ENCODE peak calls at places on chromosomes 16 and 17, in four cellular contexts. U is body of pancreas, W is left lung, L is psoas muscle. Z is an unnamed sample. For H3K4me1, the result is how much of the 10 kb centered on the place peaks cover.

GRCh38 chr16:22670044-22670536 is 143.9 kb upstream of the HS3ST2 start:
- ATAC-seq in U (no peak), W (no peak), L (no peak), Z (no peak)

GRCh38 chr17:63136381-63137012 is 170.5 kb downstream of the TANC2 start:
- ATAC-seq in U (no peak), W (no peak), L (no peak), Z (no peak)

GRCh38 chr16:81369888-81370504 is 55.2 kb downstream of the GAN start:
- ATAC-seq in U (no peak), W (no peak), L (no peak), Z (no peak)

GRCh38 chr16:78894872-78895271 is 705.7 kb downstream of the MAF start:
- ATAC-seq in U (peak), W (no peak), L (no peak), Z (no peak)

GRCh38 chr16:2428787-2429036 is 535 bp upstream of the CCNF start:
- ATAC-seq in U (peak), W (peak), L (peak), Z (peak)

GRCh38 chr16:24921229-24921628 is 75.5 kb downstream of the SLC5A11 start:
- ATAC-seq in U (no peak), W (no peak), L (no peak), Z (no peak)

GRCh38 chr17:82534401-82534812 is 14.9 kb downstream of the FOXK2 start:
- ATAC-seq in U (no peak), W (no peak), L (no peak), Z (no peak)

GRCh38 chr16:53486230-53486629 is 16.8 kb downstream of the AKTIP start:
- ATAC-seq in U (no peak), W (no peak), L (no peak), Z (no peak)

GRCh38 chr16:73771676-73772075 is 524.9 kb upstream of the PSMD7 start:
- ATAC-seq in U (no peak), W (no peak), L (no peak), Z (no peak)

GRCh38 chr17:28427372-28427771 is 21.4 kb upstream of the SLC46A1 start:
- ATAC-seq in U (no peak), W (no peak), L (no peak), Z (no peak)

GRCh38 chr16:57108432-57108831 is 16.0 kb downstream of the CPNE2 start:
- ATAC-seq in U (no peak), W (no peak), L (no peak), Z (no peak)

GRCh38 chr16:50595854-50596253 is 47.7 kb downstream of the NKD1 start:
- ATAC-seq in U (no peak), W (no peak), L (no peak), Z (no peak)

GRCh38 chr16:89409161-89409711 is 81.1 kb downstream of the ANKRD11 start:
- ATAC-seq in U (no peak), W (no peak), L (no peak), Z (peak)

GRCh38 chr16:626787-627457 is 3.9 kb upstream of the WFIKKN1 start:
- ATAC-seq in U (no peak), W (peak), L (peak), Z (no peak)

GRCh38 chr17:16906670-16907069 is 65.2 kb downstream of the TNFRSF13B start:
- ATAC-seq in U (no peak), W (no peak), L (no peak), Z (no peak)

GRCh38 chr17:57342141-57342540 is 85.8 kb downstream of the MSI2 start:
- ATAC-seq in U (no peak), W (no peak), L (no peak), Z (no peak)

GRCh38 chr16:14501331-14502255 is 128.5 kb downstream of the PARN start:
- ATAC-seq in U (peak), W (peak), L (peak), Z (peak)

GRCh38 chr17:57552114-57552601 is 192.9 kb downstream of the CCDC182 start:
- ATAC-seq in U (no peak), W (no peak), L (peak), Z (no peak)

GRCh38 chr17:46870116-46870803 is 18.9 kb downstream of the WNT9B start:
- ATAC-seq in U (peak), W (no peak), L (no peak), Z (no peak)

GRCh38 chr16:57331355-57331754 is 27.2 kb upstream of the CCL22 start:
- ATAC-seq in U (no peak), W (no peak), L (no peak), Z (no peak)

GRCh38 chr17:7717756-7718350 is 309 bp downstream of the DNAH2 start:
- ATAC-seq in U (no peak), W (peak), L (no peak), Z (no peak)

GRCh38 chr17:74424658-74425057 is 7.2 kb upstream of the GPRC5C start:
- ATAC-seq in U (no peak), W (no peak), L (peak), Z (no peak)

GRCh38 chr16:57029161-57030160 is 40.1 kb downstream of the NLRC5 start:
- ATAC-seq in U (no peak), W (no peak), L (peak), Z (no peak)

GRCh38 chr17:31967643-31968042 is 30.8 kb downstream of the SUZ12 start:
- ATAC-seq in U (no peak), W (no peak), L (no peak), Z (no peak)

GRCh38 chr16:73071131-73071940 is 23.4 kb upstream of the ZFHX3 start:
- ATAC-seq in U (peak), W (peak), L (no peak), Z (no peak)

GRCh38 chr17:37570527-37571093 is 38.6 kb downstream of the SYNRG start:
- ATAC-seq in U (peak), W (peak), L (peak), Z (no peak)

GRCh38 chr16:65576631-65577030 is 454.8 kb upstream of the CDH11 start:
- ATAC-seq in U (no peak), W (no peak), L (no peak), Z (no peak)

GRCh38 chr17:59804910-59805381 is 87.8 kb downstream of the TUBD1 start:
- ATAC-seq in U (no peak), W (peak), L (no peak), Z (no peak)

GRCh38 chr16:14337303-14338191 is 266.4 kb downstream of the MRTFB start:
- ATAC-seq in U (peak), W (peak), L (peak), Z (no peak)

GRCh38 chr16:1510941-1511351 is 17.8 kb downstream of the TELO2 start:
- ATAC-seq in U (no peak), W (no peak), L (no peak), Z (no peak)

GRCh38 chr16:79542196-79542859 is 58.2 kb downstream of the MAF start:
- ATAC-seq in U (no peak), W (peak), L (peak), Z (peak)

GRCh38 chr17:29117440-29117753 is 62.8 kb downstream of the MYO18A start:
- ATAC-seq in U (peak), W (peak), L (peak), Z (no peak)

GRCh38 chr17:79713391-79713790 is 17.4 kb upstream of the ENPP7 start:
- ATAC-seq in U (no peak), W (no peak), L (no peak), Z (no peak)

GRCh38 chr17:73420897-73421296 is 109.1 kb upstream of the CDC42EP4 start:
- ATAC-seq in U (no peak), W (no peak), L (no peak), Z (no peak)

GRCh38 chr16:71855937-71856662 is 10.3 kb downstream of the ATXN1L start:
- ATAC-seq in U (no peak), W (no peak), L (no peak), Z (no peak)

GRCh38 chr17:55706808-55707773 is 15.6 kb downstream of the TMEM100 start:
- ATAC-seq in U (no peak), W (no peak), L (no peak), Z (peak)

GRCh38 chr16:19463468-19464315 is 46.0 kb downstream of the TMC5 start:
- ATAC-seq in U (no peak), W (peak), L (no peak), Z (no peak)

GRCh38 chr17:69390735-69391501 is 23.6 kb upstream of the MAP2K6 start:
- ATAC-seq in U (peak), W (no peak), L (no peak), Z (no peak)

GRCh38 chr17:18026408-18026776 is 12.6 kb downstream of the ATPAF2 start:
- ATAC-seq in U (no peak), W (peak), L (peak), Z (no peak)

GRCh38 chr16:30378236-30379164 is 3.9 kb downstream of the SEPTIN1 start:
- ATAC-seq in U (peak), W (peak), L (peak), Z (peak)
- TF ChIP-seq CTCF in U (peak), W (no peak), L (peak), Z (no peak)

DNA sequence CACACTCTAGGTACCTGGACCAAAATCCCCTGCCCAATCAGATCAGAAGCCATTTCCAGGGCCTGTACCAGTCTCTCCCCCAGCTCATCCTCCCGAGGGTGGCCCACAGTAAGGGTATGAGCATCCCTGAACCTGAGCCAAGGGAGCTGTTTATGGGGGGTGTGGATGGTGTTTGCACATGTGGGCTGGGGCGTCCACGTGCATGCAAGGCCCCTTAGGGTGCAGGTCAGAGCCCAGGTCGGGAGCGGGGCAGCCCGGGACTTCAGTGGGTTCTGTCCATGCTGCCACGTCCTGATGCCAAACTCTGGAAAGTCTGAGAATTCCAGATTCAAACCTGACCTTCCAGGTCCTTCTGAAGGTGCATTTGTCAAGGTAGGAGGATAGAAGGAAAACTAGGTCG is 9.8 kb downstream of the MILR1 start:
- ATAC-seq in U (no peak), W (no peak), L (no peak), Z (no peak)
- H3K4me1 ChIP-seq in U (under half), W (under half), L (under half), Z (under half)

DNA sequence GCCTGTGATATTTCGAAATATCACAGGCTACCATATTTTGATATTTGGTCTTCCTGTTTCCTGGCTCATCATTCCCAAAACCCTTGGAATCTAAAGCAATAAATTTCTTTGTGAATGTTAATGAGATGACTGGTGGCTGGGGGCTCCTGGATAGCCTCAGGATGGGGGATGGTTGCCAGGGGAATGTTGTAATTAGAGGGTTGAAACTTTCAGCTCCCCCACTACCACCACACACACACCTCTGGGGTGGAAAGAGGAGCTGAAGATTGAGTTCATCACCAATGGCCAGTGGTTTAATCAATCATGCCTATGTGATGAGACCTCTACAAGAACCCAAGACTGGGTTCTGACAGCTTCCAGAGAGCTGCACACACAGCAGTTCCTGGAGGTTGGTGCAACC is 59.1 kb downstream of the HS3ST3A1 start:
- ATAC-seq in U (no peak), W (no peak), L (no peak), Z (no peak)
- TF ChIP-seq CTCF in U (no peak), W (no peak), L (no peak), Z (no peak)

GRCh38 chr16:67146523-67147357 is 4.1 kb downstream of the B3GNT9 start:
- ATAC-seq in U (no peak), W (no peak), L (no peak), Z (no peak)

GRCh38 chr16:67142342-67142741 is 8.5 kb downstream of the B3GNT9 start:
- ATAC-seq in U (no peak), W (no peak), L (no peak), Z (no peak)

GRCh38 chr16:67147437-67148140 is 3.2 kb downstream of the B3GNT9 start:
- ATAC-seq in U (no peak), W (no peak), L (no peak), Z (no peak)

GRCh38 chr16:67145746-67146145 is 5.1 kb downstream of the B3GNT9 start:
- ATAC-seq in U (no peak), W (no peak), L (no peak), Z (no peak)

GRCh38 chr16:67144943-67145342 is 5.9 kb downstream of the B3GNT9 start:
- ATAC-seq in U (no peak), W (no peak), L (no peak), Z (no peak)
- H3K4me1 ChIP-seq in U (under half), W (under half), L (under half), Z (under half)

DNA sequence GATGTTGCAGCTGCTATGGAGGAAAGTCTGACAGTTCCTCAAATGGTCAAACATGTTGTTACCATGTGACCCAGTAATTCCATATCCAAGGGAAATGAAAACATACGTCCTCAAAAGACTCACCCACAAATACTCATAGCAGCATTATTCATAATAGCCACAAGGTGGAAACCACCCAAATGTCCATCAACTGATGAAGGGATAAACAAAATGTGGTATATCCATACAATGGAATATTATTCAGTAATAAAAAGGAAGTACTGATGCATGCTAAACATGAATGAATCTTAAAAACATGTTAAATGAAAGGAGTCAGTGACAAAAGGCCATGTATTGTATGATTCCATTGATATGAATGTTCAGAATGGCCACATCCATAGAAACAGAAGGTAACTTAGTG is 140.3 kb downstream of the PITPNC1 start:
- ATAC-seq in U (no peak), W (no peak), L (no peak), Z (no peak)
- TF ChIP-seq CTCF in U (no peak), W (no peak), L (no peak), Z (no peak)

DNA sequence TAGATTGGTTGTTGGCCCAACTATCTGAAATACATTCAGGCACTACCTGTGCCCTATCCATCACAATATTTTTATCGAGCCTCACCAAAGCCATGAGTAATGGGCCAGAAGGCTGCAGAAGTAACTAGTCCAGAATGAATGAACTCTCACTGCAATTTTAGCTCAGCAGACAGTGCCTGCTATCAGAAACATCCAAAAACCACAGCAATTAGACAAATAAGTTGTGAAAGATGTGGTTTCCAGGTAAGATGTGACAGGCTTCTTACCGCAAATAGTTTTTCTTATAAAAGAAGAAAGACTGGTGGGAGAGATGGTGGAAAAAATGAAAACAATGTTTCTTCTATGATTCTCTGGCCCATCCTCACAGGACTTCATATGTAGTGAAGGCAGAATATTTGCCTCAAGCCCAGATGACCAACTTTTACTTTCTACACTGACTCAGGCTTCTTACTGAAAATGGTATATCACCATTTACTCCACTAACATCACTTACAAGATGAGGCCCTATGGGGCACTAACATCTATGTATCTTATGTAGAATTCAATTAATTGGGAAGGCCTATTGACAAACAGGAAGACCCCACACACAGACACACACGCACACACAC is 9.8 kb upstream of the RFFL start:
- ATAC-seq in U (no peak), W (no peak), L (no peak), Z (no peak)
- H3K4me1 ChIP-seq in U (half or more), W (under half), L (under half), Z (under half)

GRCh38 chr16:76947694-76948093 is 243.3 kb upstream of the MON1B start:
- ATAC-seq in U (no peak), W (no peak), L (no peak), Z (no peak)
- TF ChIP-seq CTCF in U (no peak), W (no peak), L (no peak), Z (no peak)